ENCODE peak calls at places on chromosomes 3 and 15, in seven cellular contexts. C, K, P, E, D, Y and W are unnamed samples.

GRCh38 chr3:101888653-101889052 is 39.3 kb downstream of the NFKBIZ start:
- DNase-seq in P (no peak), K (no peak), Y (no peak), E (no peak), C (no peak), D (no peak), W (no peak)

GRCh38 chr3:77889616-77890015 is 849.7 kb downstream of the ROBO2 start:
- DNase-seq in Y (no peak), C (no peak), K (no peak), P (no peak), E (no peak), D (no peak), W (no peak)

GRCh38 chr3:56758539-56758981 is 43.2 kb downstream of the ARHGEF3 start:
- DNase-seq in C (no peak), Y (no peak), P (no peak), E (no peak), D (no peak), K (peak), W (no peak)

GRCh38 chr3:117761992-117762944 is 1052.7 kb downstream of the TUSC7 start:
- DNase-seq in C (no peak), Y (no peak), K (no peak), D (no peak), E (peak), P (no peak), W (no peak)

GRCh38 chr3:194512895-194513601 is 26.2 kb upstream of the ATP13A3 start:
- DNase-seq in Y (no peak), D (no peak), P (no peak), C (no peak), E (no peak), K (no peak), W (no peak)

GRCh38 chr3:13494463-13495350 is 14.6 kb downstream of the HDAC11 start:
- DNase-seq in P (peak), C (peak), K (no peak), E (peak), D (peak), Y (no peak), W (no peak)

GRCh38 chr15:38651328-38652038 is 86.9 kb upstream of the RASGRP1 start:
- DNase-seq in E (no peak), D (no peak), C (no peak), Y (peak), P (no peak), K (peak), W (peak)

GRCh38 chr3:95717048-95717447 is 1097.3 kb upstream of the EPHA6 start:
- DNase-seq in K (no peak), C (no peak), P (no peak), D (no peak), Y (no peak), E (no peak), W (no peak)

GRCh38 chr15:33142708-33143107 is 51.8 kb downstream of the FMN1 start:
- DNase-seq in P (no peak), C (no peak), D (no peak), E (no peak), K (no peak), Y (no peak), W (no peak)

GRCh38 chr15:80179025-80179759 is 26.4 kb downstream of the FAH start:
- DNase-seq in K (peak), D (no peak), E (no peak), C (no peak), Y (no peak), P (no peak), W (no peak)

GRCh38 chr15:42102646-42103235 is 8.4 kb upstream of the PLA2G4D start:
- DNase-seq in K (peak), E (no peak), D (no peak), P (no peak), Y (no peak), C (no peak), W (no peak)
- TF ChIP-seq CTCF in K (no peak), E (no peak), D (no peak), P (no peak), Y (no peak), C (no peak), W (no peak)

GRCh38 chr3:190722181-190722905 is 140.2 kb downstream of the GMNC start:
- DNase-seq in P (no peak), Y (no peak), K (no peak), C (no peak), E (no peak), D (no peak), W (no peak)

GRCh38 chr3:190716961-190717360 is 145.5 kb downstream of the GMNC start:
- DNase-seq in K (no peak), Y (no peak), E (no peak), P (no peak), D (no peak), C (no peak), W (no peak)

GRCh38 chr3:190718691-190719090 is 143.8 kb downstream of the GMNC start:
- DNase-seq in P (no peak), K (peak), C (no peak), E (no peak), D (no peak), Y (no peak), W (no peak)

GRCh38 chr3:190721330-190721729 is 141.2 kb downstream of the GMNC start:
- DNase-seq in Y (no peak), E (no peak), C (no peak), K (no peak), P (no peak), D (no peak), W (no peak)

DNA sequence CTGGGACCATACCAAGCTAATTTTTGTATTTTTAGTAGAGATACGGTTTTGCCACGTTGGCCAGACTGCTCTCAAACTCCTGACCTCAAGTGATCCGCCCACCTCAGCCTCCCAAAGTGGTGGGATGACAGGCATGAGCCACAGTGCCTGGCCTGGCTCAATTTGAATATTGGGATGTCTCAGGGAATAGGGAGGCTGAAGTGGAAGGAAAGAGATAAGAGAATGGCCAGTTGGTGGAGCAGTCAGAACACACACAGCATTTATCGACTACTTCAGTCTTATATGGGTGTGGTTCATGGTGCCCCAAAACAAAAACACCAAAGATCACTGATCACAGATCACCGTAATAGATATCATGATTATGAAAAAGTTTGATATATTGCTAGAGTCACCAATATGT is 144.4 kb downstream of the GMNC start:
- DNase-seq in D (no peak), E (peak), C (no peak), K (no peak), Y (no peak), P (no peak), W (no peak)
- TF ChIP-seq CTCF in D (no peak), E (no peak), C (no peak), K (no peak), Y (no peak), P (no peak), W (no peak)

GRCh38 chr3:30605706-30606300 is 598 bp upstream of the TGFBR2 start:
- DNase-seq in E (no peak), K (peak), D (no peak), P (no peak), Y (no peak), C (no peak), W (no peak)

GRCh38 chr3:30604566-30604965 is 1.8 kb upstream of the TGFBR2 start:
- DNase-seq in K (no peak), Y (no peak), C (no peak), D (no peak), E (no peak), P (no peak), W (no peak)

GRCh38 chr3:30605005-30605404 is 1.4 kb upstream of the TGFBR2 start:
- DNase-seq in C (no peak), K (no peak), E (no peak), D (no peak), Y (no peak), P (no peak), W (no peak)

GRCh38 chr3:30607032-30607833 is 832 bp downstream of the TGFBR2 start:
- DNase-seq in C (peak), K (peak), P (peak), Y (peak), E (peak), D (peak), W (peak)

DNA sequence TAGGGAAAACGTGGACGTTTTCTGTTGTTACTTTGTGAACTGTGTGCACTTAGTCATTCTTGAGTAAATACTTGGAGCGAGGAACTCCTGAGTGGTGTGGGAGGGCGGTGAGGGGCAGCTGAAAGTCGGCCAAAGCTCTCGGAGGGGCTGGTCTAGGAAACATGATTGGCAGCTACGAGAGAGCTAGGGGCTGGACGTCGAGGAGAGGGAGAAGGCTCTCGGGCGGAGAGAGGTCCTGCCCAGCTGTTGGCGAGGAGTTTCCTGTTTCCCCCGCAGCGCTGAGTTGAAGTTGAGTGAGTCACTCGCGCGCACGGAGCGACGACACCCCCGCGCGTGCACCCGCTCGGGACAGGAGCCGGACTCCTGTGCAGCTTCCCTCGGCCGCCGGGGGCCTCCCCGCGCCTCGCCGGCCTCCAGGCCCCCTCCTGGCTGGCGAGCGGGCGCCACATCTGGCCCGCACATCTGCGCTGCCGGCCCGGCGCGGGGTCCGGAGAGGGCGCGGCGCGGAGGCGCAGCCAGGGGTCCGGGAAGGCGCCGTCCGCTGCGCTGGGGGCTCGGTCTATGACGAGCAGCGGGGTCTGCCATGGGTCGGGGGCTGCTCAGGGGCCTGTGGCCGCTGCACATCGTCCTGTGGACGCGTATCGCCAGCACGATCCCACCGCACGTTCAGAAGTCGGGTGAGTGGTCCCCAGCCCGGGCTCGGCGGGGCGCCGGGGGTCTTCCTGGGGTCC is at the start of gene TGFBR2:
- DNase-seq in E (peak), D (peak), K (peak), C (peak), Y (peak), P (peak), W (peak)
- TF ChIP-seq CTCF in E (no peak), D (peak), K (peak), C (no peak), Y (no peak), P (peak), W (no peak)

GRCh38 chr3:33980252-33980651 is 181.8 kb downstream of the PDCD6IP start:
- DNase-seq in D (peak), P (peak), K (peak), C (no peak), Y (no peak), E (no peak), W (no peak)
- TF ChIP-seq CTCF in D (peak), P (peak), K (peak), C (no peak), Y (no peak), E (no peak), W (no peak)

DNA sequence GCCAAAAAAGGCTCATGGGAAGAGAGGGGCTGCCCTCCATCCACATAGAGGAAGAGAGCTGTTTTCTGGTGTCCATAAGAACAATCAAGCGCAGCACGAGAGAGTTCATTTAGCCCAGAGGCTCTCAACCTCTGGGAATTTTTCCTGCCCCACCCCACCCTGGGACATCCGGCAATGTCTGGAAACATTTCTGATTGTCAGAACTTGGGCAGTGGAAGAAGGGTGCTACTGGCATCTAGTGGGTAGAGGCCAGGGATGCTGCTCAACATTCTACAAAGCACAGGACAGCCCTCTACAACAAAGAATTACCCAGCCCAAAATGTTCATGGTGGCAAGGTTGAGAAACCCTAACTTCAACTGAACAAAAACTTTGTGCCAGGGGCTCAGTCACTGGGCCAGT is 92.9 kb downstream of the RAB11A start:
- DNase-seq in P (no peak), K (no peak), D (no peak), Y (no peak), E (no peak), C (no peak), W (no peak)
- TF ChIP-seq CTCF in P (no peak), K (no peak), D (no peak), Y (no peak), E (no peak), C (no peak), W (no peak)

DNA sequence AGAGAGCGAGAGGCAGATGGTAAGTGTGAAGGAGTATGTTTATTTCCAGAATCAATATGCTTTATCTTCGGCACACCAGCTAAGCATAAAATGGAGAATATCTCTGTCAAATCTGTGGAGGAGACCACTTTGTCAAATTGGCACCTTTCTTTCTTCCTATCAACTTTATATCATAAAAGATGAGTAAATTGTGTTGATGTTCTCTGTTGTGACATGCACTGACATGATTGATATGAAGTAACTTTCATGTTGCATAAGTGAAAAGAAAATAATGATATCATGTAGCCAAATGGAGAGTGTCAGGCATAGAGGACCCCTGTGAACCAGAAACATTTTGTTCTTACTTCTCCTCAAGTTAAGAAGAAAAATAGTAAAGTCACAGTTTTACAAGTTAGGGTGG is 753.8 kb downstream of the ZNF385D start:
- DNase-seq in P (no peak), Y (no peak), D (no peak), C (no peak), E (no peak), K (peak), W (no peak)
- TF ChIP-seq CTCF in P (no peak), Y (no peak), D (no peak), C (no peak), E (no peak), K (no peak), W (no peak)

DNA sequence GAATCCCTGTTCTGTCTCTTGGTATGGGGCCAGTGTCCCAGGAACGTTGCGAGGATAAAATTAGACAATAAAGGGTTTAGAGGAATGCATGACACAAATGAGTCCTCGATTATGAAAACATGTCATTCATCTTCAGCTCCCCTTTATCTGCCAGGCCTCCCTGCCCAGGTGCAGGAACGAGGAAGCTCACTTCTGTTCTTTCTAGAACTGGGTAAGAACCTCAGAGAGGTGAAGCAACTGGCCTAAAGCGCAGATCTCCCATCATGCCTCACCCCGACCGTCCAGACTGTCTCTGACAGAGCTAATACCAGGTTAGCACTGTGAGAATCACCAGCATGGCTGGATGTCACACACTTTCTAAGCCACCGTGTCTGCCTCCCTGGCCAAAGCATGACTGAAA is 1.5 kb upstream of the ITIH1 start:
- DNase-seq in K (no peak), Y (no peak), E (no peak), P (no peak), C (peak), D (no peak), W (no peak)
- TF ChIP-seq CTCF in K (no peak), Y (no peak), E (no peak), P (no peak), C (no peak), D (no peak), W (no peak)

GRCh38 chr3:74883690-74884089 is 269.2 kb upstream of the CNTN3 start:
- DNase-seq in P (peak), K (peak), Y (no peak), C (no peak), D (peak), E (peak), W (no peak)
- TF ChIP-seq CTCF in P (no peak), K (peak), Y (no peak), C (no peak), D (peak), E (peak), W (no peak)